ENCODE peak calls at places on chromosomes 11 and 22, in five cellular contexts. E is cardiac muscle cell, A is MM.1S, K is aorta, O is endodermal cell. Y is an unnamed sample.

GRCh38 chr11:26953770-26954392 is 40.0 kb upstream of the FIBIN start:
- DNase-seq in E (no peak), A (no peak), K (no peak), O (no peak), Y (no peak)

GRCh38 chr11:102794382-102794781 is 3.6 kb downstream of the MMP1 start:
- DNase-seq in E (peak; percentile 19), A (peak; percentile 26), K (no peak), O (peak; percentile 87), Y (no peak)

GRCh38 chr22:40044870-40045834 is 50.4 kb downstream of the FAM83F start:
- DNase-seq in E (peak; percentile 79), A (peak; percentile 66), K (peak; percentile 68), O (peak; percentile 84), Y (peak; percentile 72)

GRCh38 chr11:101321222-101321621 is 191.6 kb upstream of the PGR start:
- DNase-seq in E (no peak), A (no peak), K (no peak), O (peak; percentile 70), Y (no peak)

GRCh38 chr11:81070948-81071347 is 1630.1 kb upstream of the TENM4 start:
- DNase-seq in E (no peak), A (peak; percentile 45), K (no peak), O (no peak), Y (no peak)

GRCh38 chr11:28461338-28461737 is 353.1 kb downstream of the METTL15 start:
- DNase-seq in E (no peak), A (no peak), K (no peak), O (no peak), Y (no peak)

GRCh38 chr11:73216466-73216865 is 1.6 kb upstream of the P2RY2 start:
- DNase-seq in E (no peak), A (no peak), K (no peak), O (no peak), Y (no peak)

GRCh38 chr11:75347781-75348613 is 3.5 kb downstream of the ARRB1 start:
- DNase-seq in E (peak; percentile 52), A (no peak), K (peak; percentile 68), O (no peak), Y (no peak)

GRCh38 chr11:47869548-47870393 is 21.6 kb upstream of the NUP160 start:
- DNase-seq in E (no peak), A (no peak), K (no peak), O (no peak), Y (no peak)

GRCh38 chr11:73334244-73335203 is 26.4 kb downstream of the ARHGEF17 start:
- DNase-seq in E (peak; percentile 54), A (no peak), K (peak; percentile 92), O (peak; percentile 77), Y (no peak)

GRCh38 chr11:8812438-8812837 is 98.6 kb upstream of the AKIP1 start:
- DNase-seq in E (no peak), A (no peak), K (peak; percentile 78), O (peak; percentile 48), Y (no peak)

GRCh38 chr11:115159122-115159665 is 345.0 kb downstream of the CADM1 start:
- DNase-seq in E (no peak), A (no peak), K (no peak), O (no peak), Y (no peak)

GRCh38 chr22:39277135-39277607 is 32.4 kb upstream of the PDGFB start:
- DNase-seq in E (no peak), A (peak; percentile 29), K (no peak), O (no peak), Y (no peak)

GRCh38 chr11:47176328-47177228 is at the start of gene ARFGAP2:
- DNase-seq in E (peak; percentile 98), A (peak; percentile 97), K (peak; percentile 98), O (peak; percentile 98), Y (peak; percentile 96)

GRCh38 chr22:47075568-47075967 is 313.1 kb downstream of the TBC1D22A start:
- DNase-seq in E (no peak), A (no peak), K (no peak), O (no peak), Y (no peak)

DNA sequence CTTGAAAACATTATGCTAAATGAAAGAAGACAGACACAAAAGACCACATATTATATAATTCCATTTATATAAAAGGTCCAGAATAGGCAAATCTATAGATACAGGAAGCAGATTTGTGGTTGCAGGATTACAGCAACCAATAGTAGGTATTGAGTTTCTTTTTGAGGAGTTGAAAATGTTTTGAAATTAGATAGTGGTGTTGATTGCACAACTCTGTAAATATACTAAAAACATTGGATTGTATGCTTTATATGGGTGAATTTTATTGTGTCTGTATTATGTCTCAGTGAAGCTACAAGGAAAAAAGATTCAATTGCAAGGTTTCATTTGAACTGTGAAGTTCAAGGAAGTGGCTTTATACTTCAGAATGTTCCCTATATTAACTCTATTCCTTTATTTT is 3.0 kb upstream of the RRAS2 start:
- DNase-seq in E (no peak), A (no peak), K (no peak), O (no peak), Y (no peak)
- H3K36me3 ChIP-seq in E (no peaks in the 10 kb centered on the region), A (no peaks in the 10 kb centered on the region), K (no peaks in the 10 kb centered on the region), O (no peaks in the 10 kb centered on the region), Y (no peaks in the 10 kb centered on the region)

GRCh38 chr11:607020-607780 is 8.6 kb downstream of the IRF7 start:
- DNase-seq in E (no peak), A (no peak), K (no peak), O (no peak), Y (no peak)
- H3K36me3 ChIP-seq in E (peaks cover 80% of the 10 kb centered on the region), A (peaks cover 12% of the 10 kb centered on the region), K (peaks cover 4% of the 10 kb centered on the region), O (peaks cover 69% of the 10 kb centered on the region), Y (peaks cover 98% of the 10 kb centered on the region)

GRCh38 chr11:65859812-65860277 is 388 bp upstream of the MUS81 start:
- DNase-seq in E (no peak), A (peak; percentile 55), K (peak; percentile 73), O (no peak), Y (peak; percentile 40)
- H3K36me3 ChIP-seq in E (peaks cover 34% of the 10 kb centered on the region), A (peaks cover 17% of the 10 kb centered on the region), K (peaks cover 3% of the 10 kb centered on the region), O (peaks cover 53% of the 10 kb centered on the region), Y (peaks cover 61% of the 10 kb centered on the region)

DNA sequence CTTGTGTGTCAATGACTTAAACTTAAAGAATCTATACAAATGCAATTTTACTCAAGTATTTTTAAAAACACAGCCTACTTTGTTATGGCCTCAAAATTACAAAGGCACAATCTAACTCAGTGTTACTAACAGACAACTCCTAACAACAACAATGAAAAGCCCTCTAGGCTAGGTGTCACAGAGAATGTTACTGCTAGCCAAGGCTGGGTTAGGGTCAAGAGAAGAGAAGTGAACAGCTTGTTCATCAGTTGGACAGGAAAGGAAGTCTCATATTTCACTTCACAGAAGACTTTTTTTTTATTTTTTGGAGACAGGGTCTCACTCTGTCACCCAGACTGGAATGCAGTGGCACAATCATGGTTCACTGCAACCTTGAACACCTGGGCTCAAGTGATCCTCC is 26.0 kb downstream of the CLDN25 start:
- DNase-seq in E (no peak), A (no peak), K (no peak), O (no peak), Y (no peak)
- H3K36me3 ChIP-seq in E (peaks cover 86% of the 10 kb centered on the region), A (peaks cover 10% of the 10 kb centered on the region), K (peaks cover 8% of the 10 kb centered on the region), O (peaks cover 92% of the 10 kb centered on the region), Y (peaks cover 21% of the 10 kb centered on the region)

Y was measured in naive thymus-derived CD4-positive, alpha-beta T cell.